ENCODE peak calls at places on chromosomes 4 and X, in five cellular contexts. One of them, this sample, is unnamed. For H3K9me3, the result is how much of the 10 kb centered on the place peaks cover.

GRCh38 chr4:114257516-114257915 is 278.1 kb upstream of the ARSJ start:
- DNase-seq in GM23248: peak
- DNase-seq in CD4-positive, CD25-positive, alpha-beta regulatory T cell: no peak
- DNase-seq in aorta: no peak
- DNase-seq in astrocyte: peak
- DNase-seq in this sample: no peak

GRCh38 chrX:120251471-120252011 is 929 bp downstream of the ZBTB33 start:
- DNase-seq in GM23248: peak
- DNase-seq in CD4-positive, CD25-positive, alpha-beta regulatory T cell: peak
- DNase-seq in aorta: no peak
- DNase-seq in astrocyte: peak
- DNase-seq in this sample: peak

GRCh38 chr4:109465065-109465464 is 31.4 kb downstream of the SEC24B start:
- DNase-seq in GM23248: peak
- DNase-seq in CD4-positive, CD25-positive, alpha-beta regulatory T cell: no peak
- DNase-seq in aorta: no peak
- DNase-seq in astrocyte: no peak
- DNase-seq in this sample: no peak

GRCh38 chrX:103503163-103503852 is 16.0 kb downstream of the RAB40A start:
- DNase-seq in GM23248: peak
- DNase-seq in CD4-positive, CD25-positive, alpha-beta regulatory T cell: no peak
- DNase-seq in aorta: no peak
- DNase-seq in astrocyte: peak
- DNase-seq in this sample: no peak

GRCh38 chr4:84530871-84531270 is 31.8 kb upstream of the NKX6-1 start:
- DNase-seq in GM23248: peak
- DNase-seq in CD4-positive, CD25-positive, alpha-beta regulatory T cell: no peak
- DNase-seq in aorta: no peak
- DNase-seq in astrocyte: peak
- DNase-seq in this sample: peak

GRCh38 chrX:3712870-3713224 is 602 bp downstream of the PRKX start:
- DNase-seq in GM23248: no peak
- DNase-seq in CD4-positive, CD25-positive, alpha-beta regulatory T cell: no peak
- DNase-seq in aorta: peak
- DNase-seq in astrocyte: no peak
- DNase-seq in this sample: no peak

GRCh38 chr4:131258361-131258760 is 1890.7 kb upstream of the PCDH10 start:
- DNase-seq in GM23248: no peak
- DNase-seq in CD4-positive, CD25-positive, alpha-beta regulatory T cell: no peak
- DNase-seq in aorta: no peak
- DNase-seq in astrocyte: no peak
- DNase-seq in this sample: no peak

GRCh38 chr4:71545168-71545567 is 206.3 kb downstream of the SLC4A4 start:
- DNase-seq in GM23248: peak
- DNase-seq in CD4-positive, CD25-positive, alpha-beta regulatory T cell: no peak
- DNase-seq in aorta: no peak
- DNase-seq in astrocyte: peak
- DNase-seq in this sample: no peak

GRCh38 chr4:127309360-127310095 is 323.2 kb upstream of the INTU start:
- DNase-seq in GM23248: peak
- DNase-seq in CD4-positive, CD25-positive, alpha-beta regulatory T cell: no peak
- DNase-seq in aorta: no peak
- DNase-seq in astrocyte: peak
- DNase-seq in this sample: peak

GRCh38 chr4:143357161-143357845 is 20.6 kb downstream of the GAB1 start:
- DNase-seq in GM23248: no peak
- DNase-seq in CD4-positive, CD25-positive, alpha-beta regulatory T cell: no peak
- DNase-seq in aorta: no peak
- DNase-seq in astrocyte: no peak
- DNase-seq in this sample: no peak

GRCh38 chrX:45344597-45344996 is 143.9 kb upstream of the DIPK2B start:
- DNase-seq in GM23248: peak
- DNase-seq in CD4-positive, CD25-positive, alpha-beta regulatory T cell: no peak
- DNase-seq in aorta: no peak
- DNase-seq in astrocyte: peak
- DNase-seq in this sample: peak

GRCh38 chr4:76947369-76947768 is 2.2 kb upstream of the SEPTIN11 start:
- DNase-seq in GM23248: no peak
- DNase-seq in CD4-positive, CD25-positive, alpha-beta regulatory T cell: no peak
- DNase-seq in aorta: no peak
- DNase-seq in astrocyte: no peak
- DNase-seq in this sample: peak

GRCh38 chr4:175054980-175055379 is 136.8 kb downstream of the ADAM29 start:
- DNase-seq in GM23248: no peak
- DNase-seq in CD4-positive, CD25-positive, alpha-beta regulatory T cell: no peak
- DNase-seq in aorta: no peak
- DNase-seq in astrocyte: no peak
- DNase-seq in this sample: no peak

GRCh38 chrX:155056471-155056870 is 14.5 kb downstream of the CMC4 start:
- DNase-seq in GM23248: no peak
- DNase-seq in CD4-positive, CD25-positive, alpha-beta regulatory T cell: peak
- DNase-seq in aorta: no peak
- DNase-seq in astrocyte: no peak
- DNase-seq in this sample: no peak

GRCh38 chr4:20395160-20395773 is 143.6 kb downstream of the SLIT2 start:
- DNase-seq in GM23248: peak
- DNase-seq in CD4-positive, CD25-positive, alpha-beta regulatory T cell: peak
- DNase-seq in aorta: no peak
- DNase-seq in astrocyte: no peak
- DNase-seq in this sample: peak

GRCh38 chr4:86159216-86159615 is 200.6 kb downstream of the MAPK10 start:
- DNase-seq in GM23248: no peak
- DNase-seq in CD4-positive, CD25-positive, alpha-beta regulatory T cell: no peak
- DNase-seq in aorta: no peak
- DNase-seq in astrocyte: no peak
- DNase-seq in this sample: peak

GRCh38 chr4:114108869-114109268 is 129.4 kb upstream of the ARSJ start:
- DNase-seq in GM23248: peak
- DNase-seq in CD4-positive, CD25-positive, alpha-beta regulatory T cell: no peak
- DNase-seq in aorta: no peak
- DNase-seq in astrocyte: peak
- DNase-seq in this sample: peak

GRCh38 chr4:177546745-177547144 is 104.5 kb upstream of the AGA start:
- DNase-seq in GM23248: peak
- DNase-seq in CD4-positive, CD25-positive, alpha-beta regulatory T cell: peak
- DNase-seq in aorta: no peak
- DNase-seq in astrocyte: peak
- DNase-seq in this sample: no peak

DNA sequence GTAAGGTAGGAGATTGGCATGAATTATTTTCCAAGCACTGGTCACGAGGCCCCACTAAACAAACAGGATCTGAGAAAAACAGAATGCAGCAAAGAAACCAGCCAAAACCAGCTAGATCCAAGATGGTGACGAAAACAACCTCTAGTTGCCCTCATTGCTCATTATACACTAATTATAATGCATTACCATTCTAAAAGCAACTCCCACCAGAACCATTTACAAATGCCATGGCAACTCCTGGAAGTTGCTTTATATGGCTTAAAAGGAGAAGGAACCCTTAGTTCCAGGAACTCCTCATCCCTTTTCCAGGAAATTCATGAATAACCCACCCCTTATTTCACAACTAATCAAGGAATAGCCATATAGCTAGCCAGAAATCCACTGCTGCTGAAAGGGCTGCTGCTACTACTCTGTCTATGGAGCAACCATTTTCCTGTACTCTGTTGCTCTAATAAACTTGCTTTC is 69.3 kb downstream of the ABCB7 start:
- DNase-seq in GM23248: no peak
- DNase-seq in CD4-positive, CD25-positive, alpha-beta regulatory T cell: no peak
- DNase-seq in aorta: no peak
- DNase-seq in astrocyte: no peak
- DNase-seq in this sample: peak
- H3K9me3 ChIP-seq in GM23248: under half
- H3K9me3 ChIP-seq in CD4-positive, CD25-positive, alpha-beta regulatory T cell: under half
- H3K9me3 ChIP-seq in aorta: under half
- H3K9me3 ChIP-seq in astrocyte: under half
- H3K9me3 ChIP-seq in this sample: under half

DNA sequence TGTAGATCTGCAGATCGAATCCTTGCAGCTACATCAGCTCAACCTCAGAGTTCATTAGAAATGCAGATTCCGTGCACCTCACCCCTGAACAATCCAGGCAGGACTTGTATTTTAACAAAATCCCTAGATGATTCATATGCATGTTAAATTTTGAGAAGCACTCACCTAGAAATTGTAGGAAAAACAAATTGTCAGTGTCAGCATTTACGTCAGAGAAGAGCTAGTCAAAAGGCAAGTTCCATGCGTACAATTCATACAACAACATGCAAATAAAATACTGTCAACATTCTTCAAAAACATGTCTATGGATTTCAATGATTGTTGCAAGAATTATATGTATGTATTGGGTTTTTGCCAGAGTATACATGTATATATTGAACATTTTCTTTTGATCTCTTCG is 504.5 kb downstream of the NLGN4X start:
- DNase-seq in GM23248: no peak
- DNase-seq in CD4-positive, CD25-positive, alpha-beta regulatory T cell: no peak
- DNase-seq in aorta: no peak
- DNase-seq in astrocyte: no peak
- DNase-seq in this sample: no peak
- H3K9me3 ChIP-seq in GM23248: under half
- H3K9me3 ChIP-seq in CD4-positive, CD25-positive, alpha-beta regulatory T cell: under half
- H3K9me3 ChIP-seq in aorta: under half
- H3K9me3 ChIP-seq in astrocyte: under half
- H3K9me3 ChIP-seq in this sample: under half

GRCh38 chr4:10315638-10316037 is 141.6 kb downstream of the ZNF518B start:
- DNase-seq in GM23248: no peak
- DNase-seq in CD4-positive, CD25-positive, alpha-beta regulatory T cell: no peak
- DNase-seq in aorta: no peak
- DNase-seq in astrocyte: no peak
- DNase-seq in this sample: no peak
- H3K9me3 ChIP-seq in GM23248: under half
- H3K9me3 ChIP-seq in CD4-positive, CD25-positive, alpha-beta regulatory T cell: under half
- H3K9me3 ChIP-seq in aorta: under half
- H3K9me3 ChIP-seq in astrocyte: under half
- H3K9me3 ChIP-seq in this sample: under half

DNA sequence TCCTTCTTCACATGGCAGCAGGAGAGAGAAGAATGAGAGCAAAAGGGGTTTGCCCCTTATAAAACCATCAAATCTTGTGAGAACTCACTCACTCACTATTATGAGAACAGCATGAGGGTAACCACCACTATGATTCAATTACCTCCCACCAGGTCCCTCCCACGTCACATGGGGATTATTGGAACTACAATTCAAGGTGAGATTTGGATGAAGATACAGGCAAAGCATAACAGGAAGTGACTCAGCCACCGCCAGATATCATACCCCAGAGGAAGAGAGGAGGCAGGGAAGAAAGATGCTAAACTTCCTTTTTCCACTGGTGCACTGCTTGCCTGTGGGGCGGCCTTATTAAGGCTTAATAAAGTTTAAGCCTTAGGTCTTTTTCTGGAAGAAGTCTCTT is 766.1 kb downstream of the KCTD8 start:
- DNase-seq in GM23248: no peak
- DNase-seq in CD4-positive, CD25-positive, alpha-beta regulatory T cell: no peak
- DNase-seq in aorta: no peak
- DNase-seq in astrocyte: no peak
- DNase-seq in this sample: no peak
- H3K9me3 ChIP-seq in GM23248: under half
- H3K9me3 ChIP-seq in CD4-positive, CD25-positive, alpha-beta regulatory T cell: under half
- H3K9me3 ChIP-seq in aorta: under half
- H3K9me3 ChIP-seq in astrocyte: under half
- H3K9me3 ChIP-seq in this sample: under half

GRCh38 chr4:31259119-31259518 is 539.0 kb downstream of the PCDH7 start:
- DNase-seq in GM23248: no peak
- DNase-seq in CD4-positive, CD25-positive, alpha-beta regulatory T cell: no peak
- DNase-seq in aorta: no peak
- DNase-seq in astrocyte: no peak
- DNase-seq in this sample: no peak

GRCh38 chr4:31261632-31262031 is 541.5 kb downstream of the PCDH7 start:
- DNase-seq in GM23248: no peak
- DNase-seq in CD4-positive, CD25-positive, alpha-beta regulatory T cell: no peak
- DNase-seq in aorta: no peak
- DNase-seq in astrocyte: no peak
- DNase-seq in this sample: no peak
- H3K9me3 ChIP-seq in GM23248: under half
- H3K9me3 ChIP-seq in CD4-positive, CD25-positive, alpha-beta regulatory T cell: under half
- H3K9me3 ChIP-seq in aorta: under half
- H3K9me3 ChIP-seq in astrocyte: under half
- H3K9me3 ChIP-seq in this sample: under half

GRCh38 chr4:14524236-14524635 is 478.0 kb upstream of the CPEB2 start:
- DNase-seq in GM23248: no peak
- DNase-seq in CD4-positive, CD25-positive, alpha-beta regulatory T cell: no peak
- DNase-seq in aorta: no peak
- DNase-seq in astrocyte: peak
- DNase-seq in this sample: no peak
- H3K9me3 ChIP-seq in GM23248: under half
- H3K9me3 ChIP-seq in CD4-positive, CD25-positive, alpha-beta regulatory T cell: under half
- H3K9me3 ChIP-seq in aorta: under half
- H3K9me3 ChIP-seq in astrocyte: under half
- H3K9me3 ChIP-seq in this sample: under half

GRCh38 chrX:82134378-82134777 is 932.5 kb downstream of the SH3BGRL start:
- DNase-seq in GM23248: no peak
- DNase-seq in CD4-positive, CD25-positive, alpha-beta regulatory T cell: no peak
- DNase-seq in aorta: no peak
- DNase-seq in astrocyte: no peak
- DNase-seq in this sample: no peak
- H3K9me3 ChIP-seq in GM23248: under half
- H3K9me3 ChIP-seq in CD4-positive, CD25-positive, alpha-beta regulatory T cell: under half
- H3K9me3 ChIP-seq in aorta: under half
- H3K9me3 ChIP-seq in astrocyte: under half
- H3K9me3 ChIP-seq in this sample: under half

DNA sequence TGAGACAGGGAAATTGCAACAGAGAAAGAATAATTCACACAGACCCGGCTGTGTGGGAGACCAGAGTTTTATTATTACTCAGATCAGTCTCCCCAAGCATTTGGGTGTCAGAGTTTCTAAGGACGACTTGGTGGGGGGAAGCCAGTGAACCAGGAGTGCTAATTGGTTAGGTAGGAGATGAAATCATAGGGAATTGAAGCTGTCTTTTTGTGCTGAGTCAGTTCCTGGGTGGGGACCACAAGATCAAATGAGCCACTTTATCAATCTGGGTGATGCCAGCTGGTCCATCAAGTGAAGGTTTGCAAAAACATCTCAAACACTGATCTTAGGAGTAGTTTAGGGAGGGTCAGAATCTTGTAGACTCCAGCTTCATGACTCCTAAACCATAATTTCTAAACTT is 560.7 kb downstream of the ADGRL3 start:
- DNase-seq in GM23248: no peak
- DNase-seq in CD4-positive, CD25-positive, alpha-beta regulatory T cell: no peak
- DNase-seq in aorta: no peak
- DNase-seq in astrocyte: no peak
- DNase-seq in this sample: no peak
- H3K9me3 ChIP-seq in GM23248: under half
- H3K9me3 ChIP-seq in CD4-positive, CD25-positive, alpha-beta regulatory T cell: under half
- H3K9me3 ChIP-seq in aorta: under half
- H3K9me3 ChIP-seq in astrocyte: under half
- H3K9me3 ChIP-seq in this sample: under half

GRCh38 chr4:14787221-14787620 is 215.1 kb upstream of the CPEB2 start:
- DNase-seq in GM23248: no peak
- DNase-seq in CD4-positive, CD25-positive, alpha-beta regulatory T cell: no peak
- DNase-seq in aorta: no peak
- DNase-seq in astrocyte: no peak
- DNase-seq in this sample: no peak
- H3K9me3 ChIP-seq in GM23248: under half
- H3K9me3 ChIP-seq in CD4-positive, CD25-positive, alpha-beta regulatory T cell: under half
- H3K9me3 ChIP-seq in aorta: under half
- H3K9me3 ChIP-seq in astrocyte: under half
- H3K9me3 ChIP-seq in this sample: under half

This sample was measured in mesenchymal stem cell.